ENCODE peak calls at places on chromosomes 3 and 15, in five cellular contexts. J is brain pericyte, R is sigmoid colon, G is M059J, Y is B cell. K is an unnamed sample.

GRCh38 chr3:73493543-73494314 is 131.0 kb downstream of the PDZRN3 start:
- DNase-seq in J (no peak), G (peak), Y (no peak), R (no peak), K (peak)

GRCh38 chr3:12370758-12371157 is 81.9 kb downstream of the PPARG start:
- DNase-seq in R (no peak), Y (no peak), J (no peak), G (peak), K (peak)

GRCh38 chr3:188365978-188366698 is 212.2 kb downstream of the LPP start:
- DNase-seq in Y (no peak), J (no peak), G (no peak), R (no peak), K (no peak)

GRCh38 chr3:3666664-3667063 is 132.6 kb upstream of the LRRN1 start:
- DNase-seq in G (no peak), R (no peak), J (no peak), Y (no peak), K (no peak)

GRCh38 chr3:125110016-125110875 is 54.4 kb upstream of the HEG1 start:
- DNase-seq in G (peak), J (no peak), Y (no peak), R (no peak), K (peak)

GRCh38 chr3:102141096-102141912 is 292.0 kb downstream of the NFKBIZ start:
- DNase-seq in G (peak), R (no peak), Y (no peak), J (no peak), K (no peak)

GRCh38 chr3:134312873-134313838 is 61.1 kb downstream of the AMOTL2 start:
- DNase-seq in R (peak), J (no peak), Y (no peak), G (peak), K (peak)

GRCh38 chr15:58509556-58509955 is 77.8 kb downstream of the LIPC start:
- DNase-seq in R (no peak), J (no peak), G (no peak), Y (no peak), K (no peak)

GRCh38 chr15:83205725-83206324 is 1.8 kb downstream of the HDGFL3 start:
- DNase-seq in Y (no peak), J (peak), G (peak), R (no peak), K (peak)

GRCh38 chr3:125375950-125376679 is 990 bp upstream of the ZNF148 start:
- DNase-seq in R (no peak), J (no peak), G (peak), Y (no peak), K (peak)

GRCh38 chr3:87435926-87436630 is 159.7 kb upstream of the POU1F1 start:
- DNase-seq in J (no peak), R (no peak), Y (no peak), G (no peak), K (no peak)

GRCh38 chr15:89781891-89782618 is 5.9 kb downstream of the MESP2 start:
- DNase-seq in Y (no peak), R (no peak), G (peak), J (no peak), K (peak)

GRCh38 chr3:177523991-177524438 is 326.7 kb upstream of the TBL1XR1 start:
- DNase-seq in J (no peak), G (peak), Y (no peak), R (no peak), K (peak)

GRCh38 chr15:57235865-57236264 is 140.4 kb upstream of the CGNL1 start:
- DNase-seq in G (peak), R (no peak), Y (no peak), J (no peak), K (peak)

GRCh38 chr3:113844622-113845222 is 6.1 kb downstream of the GRAMD1C start:
- DNase-seq in J (no peak), R (no peak), G (peak), Y (peak), K (peak)

GRCh38 chr15:57445872-57446271 is 69.6 kb downstream of the CGNL1 start:
- DNase-seq in Y (no peak), R (no peak), J (no peak), G (peak), K (no peak)

GRCh38 chr3:31522152-31522551 is 10.6 kb upstream of the STT3B start:
- DNase-seq in J (no peak), G (no peak), Y (peak), R (no peak), K (no peak)

GRCh38 chr3:152309535-152310317 is 41.0 kb downstream of the MBNL1 start:
- DNase-seq in J (no peak), R (no peak), Y (no peak), G (peak), K (peak)

GRCh38 chr15:50219820-50220219 is 37.8 kb downstream of the SLC27A2 start:
- DNase-seq in G (peak), Y (no peak), R (no peak), J (no peak), K (peak)

GRCh38 chr3:61765109-61765876 is 203.9 kb downstream of the PTPRG start:
- DNase-seq in G (no peak), J (no peak), Y (no peak), R (no peak), K (no peak)

GRCh38 chr3:133388696-133389095 is 11.2 kb upstream of the BFSP2 start:
- DNase-seq in R (no peak), G (no peak), J (no peak), Y (no peak), K (no peak)

K was measured in fibroblast of mammary gland.